ENCODE peak calls at places on chromosomes 7 and 10, in five cellular contexts. V, A, E, W and B are unnamed samples. For H3K36me3, the result is how much of the 10 kb centered on the place peaks cover.

GRCh38 chr7:103009466-103010219 is 65.0 kb downstream of the FBXL13 start:
- DNase-seq in A (no peak), E (no peak), V (no peak), W (no peak), B (no peak)

GRCh38 chr7:141001561-141001960 is 13.2 kb downstream of the MRPS33 start:
- DNase-seq in A (no peak), E (peak), W (no peak), V (no peak), B (no peak)

GRCh38 chr10:113907166-113907565 is 52.7 kb downstream of the NHLRC2 start:
- DNase-seq in V (no peak), E (no peak), W (peak), A (no peak), B (peak)

GRCh38 chr10:33248638-33249037 is 85.8 kb downstream of the NRP1 start:
- DNase-seq in V (no peak), A (peak), W (peak), E (no peak), B (peak)

GRCh38 chr10:5575482-5576153 is 50.9 kb downstream of the CALML3 start:
- DNase-seq in W (peak), E (no peak), A (peak), V (no peak), B (peak)

GRCh38 chr10:20922033-20922432 is 24.9 kb upstream of the NEBL start:
- DNase-seq in E (no peak), V (no peak), W (no peak), A (no peak), B (no peak)

GRCh38 chr7:31122649-31123058 is 70.5 kb downstream of the ADCYAP1R1 start:
- DNase-seq in V (peak), A (peak), E (peak), W (peak), B (peak)

GRCh38 chr10:119129721-119130120 is 25.8 kb downstream of the DENND10 start:
- DNase-seq in A (no peak), V (no peak), W (peak), E (no peak), B (peak)

GRCh38 chr10:119775529-119775928 is 49.7 kb downstream of the INPP5F start:
- DNase-seq in V (no peak), A (no peak), W (peak), E (no peak), B (no peak)

GRCh38 chr10:51000164-51000563 is 74.1 kb upstream of the PRKG1 start:
- DNase-seq in E (no peak), W (peak), V (no peak), A (peak), B (peak)

GRCh38 chr10:122487231-122487765 is 25.9 kb downstream of the HTRA1 start:
- DNase-seq in W (peak), E (no peak), A (no peak), V (no peak), B (no peak)

GRCh38 chr7:140876519-140877248 is 48.0 kb downstream of the BRAF start:
- DNase-seq in A (peak), E (no peak), V (no peak), W (peak), B (peak)

GRCh38 chr10:62047960-62048383 is 146.5 kb downstream of the ARID5B start:
- DNase-seq in W (no peak), A (peak), V (no peak), E (peak), B (no peak)

GRCh38 chr7:151115121-151115835 is 29.0 kb downstream of the AGAP3 start:
- DNase-seq in E (no peak), A (peak), V (no peak), W (peak), B (no peak)

GRCh38 chr10:46282460-46283216 is 4.2 kb upstream of the ANTXRL start:
- DNase-seq in A (peak), W (peak), E (peak), V (peak), B (peak)

GRCh38 chr7:122983261-122983660 is 12.2 kb downstream of the TAS2R16 start:
- DNase-seq in W (no peak), V (no peak), A (no peak), E (no peak), B (no peak)

GRCh38 chr7:32587431-32587948 is 92.2 kb downstream of the AVL9 start:
- DNase-seq in A (peak), V (no peak), W (peak), E (peak), B (peak)

GRCh38 chr10:70315276-70315675 is 31.5 kb upstream of the NPFFR1 start:
- DNase-seq in W (no peak), A (no peak), E (no peak), V (no peak), B (no peak)

GRCh38 chr10:3935141-3935540 is 150.1 kb upstream of the KLF6 start:
- DNase-seq in W (peak), V (no peak), A (no peak), E (no peak), B (peak)

GRCh38 chr7:151246161-151247015 is 2.1 kb downstream of the SMARCD3 start:
- DNase-seq in A (no peak), E (no peak), W (no peak), V (no peak), B (no peak)

GRCh38 chr7:1857487-1858425 is 187.7 kb downstream of the ELFN1 start:
- DNase-seq in W (no peak), V (no peak), E (no peak), A (no peak), B (no peak)

GRCh38 chr7:149444260-149444659 is 16.6 kb downstream of the ZNF777 start:
- DNase-seq in W (no peak), V (no peak), E (no peak), A (no peak), B (no peak)

GRCh38 chr10:74822583-74823089 is 3.8 kb upstream of the KAT6B start:
- DNase-seq in W (peak), V (no peak), E (no peak), A (peak), B (peak)

GRCh38 chr7:114450431-114450830 is 35.8 kb downstream of the FOXP2 start:
- DNase-seq in E (no peak), V (no peak), W (no peak), A (no peak), B (peak)

GRCh38 chr10:13349776-13350274 is 1.7 kb upstream of the SEPHS1 start:
- DNase-seq in V (peak), W (peak), A (peak), E (no peak), B (peak)

GRCh38 chr10:87705339-87705738 is 45.7 kb downstream of the PAPSS2 start:
- DNase-seq in A (peak), V (no peak), E (no peak), W (peak), B (peak)

GRCh38 chr7:122290476-122290875 is 14.1 kb downstream of the FEZF1 start:
- DNase-seq in V (no peak), E (no peak), W (no peak), A (no peak), B (no peak)

GRCh38 chr7:27102578-27103442 is at the start of gene HOXA2:
- DNase-seq in V (no peak), A (no peak), W (peak), E (no peak), B (peak)

GRCh38 chr10:82392533-82392932 is 517.5 kb downstream of the NRG3 start:
- DNase-seq in V (no peak), E (no peak), A (no peak), W (no peak), B (no peak)

GRCh38 chr10:123886292-123886691 is 5.3 kb downstream of the CPXM2 start:
- DNase-seq in V (no peak), A (no peak), W (no peak), E (no peak), B (no peak)

GRCh38 chr7:122305475-122306319 is 1.1 kb upstream of the FEZF1 start:
- DNase-seq in V (peak), E (no peak), A (peak), W (no peak), B (no peak)

GRCh38 chr10:6082496-6083395 is 6.1 kb upstream of the RBM17 start:
- DNase-seq in E (no peak), W (no peak), V (no peak), A (no peak), B (no peak)

GRCh38 chr7:150502519-150502918 is 12.2 kb upstream of the GIMAP7 start:
- DNase-seq in E (no peak), W (no peak), A (no peak), V (no peak), B (no peak)

GRCh38 chr10:75245354-75246001 is 9.7 kb upstream of the COMTD1 start:
- DNase-seq in V (peak), E (no peak), A (peak), W (no peak), B (no peak)

GRCh38 chr7:105067691-105068090 is 53.7 kb downstream of the KMT2E start:
- DNase-seq in A (no peak), E (no peak), V (no peak), W (no peak), B (no peak)
- H3K36me3 ChIP-seq in A (under half), E (under half), V (under half), W (under half), B (under half)

GRCh38 chr7:100829150-100829716 is 1.9 kb upstream of the EPHB4 start:
- DNase-seq in W (no peak), V (no peak), A (no peak), E (no peak), B (no peak)
- H3K27ac ChIP-seq in W (no peak), V (no peak), A (no peak), E (no peak), B (no peak)

GRCh38 chr10:104321716-104322415 is 16.4 kb downstream of the ITPRIP start:
- DNase-seq in W (no peak), V (no peak), E (no peak), A (no peak), B (peak)
- H2AFZ ChIP-seq in W (no peak), V (no peak), E (no peak), A (no peak), B (no peak)

GRCh38 chr7:5528815-5529442 is 105.3 kb upstream of the TNRC18 start:
- DNase-seq in E (no peak), V (no peak), A (no peak), W (no peak), B (no peak)

GRCh38 chr7:5523052-5523711 is 99.5 kb upstream of the TNRC18 start:
- DNase-seq in E (no peak), V (peak), W (peak), A (peak), B (no peak)

GRCh38 chr7:5526190-5527037 is 102.8 kb upstream of the TNRC18 start:
- DNase-seq in A (peak), E (peak), W (peak), V (no peak), B (no peak)

GRCh38 chr7:5528071-5528814 is 104.6 kb upstream of the TNRC18 start:
- DNase-seq in V (peak), W (peak), E (no peak), A (no peak), B (no peak)

DNA sequence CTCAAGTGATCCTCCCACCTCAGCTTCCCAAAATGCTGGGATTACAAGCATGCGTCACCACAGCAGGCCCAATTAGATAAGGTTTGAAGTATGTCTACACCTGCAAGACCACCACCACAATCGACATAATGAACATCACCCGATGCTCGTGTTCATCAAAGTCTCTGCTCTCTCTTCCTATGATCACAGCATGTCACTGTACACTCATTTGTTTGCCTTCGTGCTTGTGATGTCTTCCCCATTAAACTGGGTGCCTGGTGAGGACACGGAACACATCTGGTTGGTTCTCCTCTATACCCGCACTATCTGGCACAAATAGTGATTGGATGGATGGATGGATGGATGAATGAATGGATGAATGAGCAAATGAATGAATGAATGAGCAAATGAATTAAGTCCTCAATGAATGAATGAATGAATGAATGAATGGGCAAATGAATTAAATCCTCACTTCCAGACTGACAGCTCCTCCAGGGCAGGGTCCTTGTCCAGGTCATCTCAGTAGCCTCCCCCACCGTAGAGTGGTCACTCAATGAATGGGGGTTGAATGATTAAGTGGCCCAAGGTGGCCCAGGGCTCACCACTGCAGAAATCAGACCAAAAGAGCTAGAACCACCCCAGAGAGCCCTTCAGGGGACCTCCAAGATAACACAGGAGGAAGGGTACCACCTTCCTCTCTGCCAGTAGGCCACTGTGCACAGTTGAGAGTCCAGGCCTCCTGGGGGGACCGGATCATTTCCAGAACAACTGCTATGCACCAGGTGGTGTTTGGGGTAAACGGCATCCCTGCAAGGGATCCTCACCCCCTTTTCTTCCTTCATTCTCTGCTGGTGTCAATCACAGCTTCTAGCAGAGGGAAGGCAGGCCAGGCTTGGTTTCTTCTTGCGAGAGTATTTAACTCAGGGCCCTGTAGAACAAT is 101.9 kb upstream of the TNRC18 start:
- DNase-seq in A (peak), E (peak), V (peak), W (peak), B (no peak)
- H3K36me3 ChIP-seq in A (under half), E (under half), V (under half), W (under half), B (under half)

GRCh38 chr10:102795453-102796406 is 41.5 kb downstream of the CYP17A1 start:
- DNase-seq in V (no peak), E (no peak), A (no peak), W (no peak), B (no peak)
- H3K27ac ChIP-seq in V (no peak), E (no peak), A (no peak), W (no peak), B (no peak)

GRCh38 chr10:132223611-132224342 is 37.0 kb downstream of the DPYSL4 start:
- DNase-seq in A (no peak), V (no peak), W (no peak), E (no peak), B (no peak)
- H2AFZ ChIP-seq in A (peak), V (no peak), W (peak), E (no peak), B (peak)

DNA sequence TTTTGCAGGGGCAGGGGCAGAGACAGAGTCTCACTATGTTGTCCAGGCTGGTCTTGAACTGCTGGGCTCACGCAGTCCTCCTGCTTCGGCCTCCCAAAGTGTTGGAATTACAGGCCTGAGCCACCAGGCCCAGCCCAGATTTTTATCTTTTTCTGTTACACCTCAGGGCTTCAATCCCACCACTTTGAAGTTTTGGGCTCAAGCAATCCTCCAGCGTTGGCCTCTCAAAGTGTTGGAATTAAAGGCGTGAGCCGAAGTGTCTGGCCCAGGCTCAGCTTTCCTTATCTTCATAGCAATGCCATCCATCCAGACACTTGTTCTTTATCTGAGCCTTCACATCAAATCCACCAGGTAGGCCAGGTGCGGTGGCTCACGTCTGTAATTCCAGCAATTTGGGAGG is 4.1 kb downstream of the TAF6 start:
- DNase-seq in A (no peak), E (no peak), W (no peak), V (no peak), B (no peak)
- H3K36me3 ChIP-seq in A (under half), E (under half), W (under half), V (under half), B (under half)

GRCh38 chr10:35423505-35424306 is 87.4 kb downstream of the CCNY start:
- DNase-seq in A (peak), E (no peak), W (peak), V (no peak), B (peak)
- H3K27ac ChIP-seq in A (peak), E (no peak), W (no peak), V (no peak), B (peak)

DNA sequence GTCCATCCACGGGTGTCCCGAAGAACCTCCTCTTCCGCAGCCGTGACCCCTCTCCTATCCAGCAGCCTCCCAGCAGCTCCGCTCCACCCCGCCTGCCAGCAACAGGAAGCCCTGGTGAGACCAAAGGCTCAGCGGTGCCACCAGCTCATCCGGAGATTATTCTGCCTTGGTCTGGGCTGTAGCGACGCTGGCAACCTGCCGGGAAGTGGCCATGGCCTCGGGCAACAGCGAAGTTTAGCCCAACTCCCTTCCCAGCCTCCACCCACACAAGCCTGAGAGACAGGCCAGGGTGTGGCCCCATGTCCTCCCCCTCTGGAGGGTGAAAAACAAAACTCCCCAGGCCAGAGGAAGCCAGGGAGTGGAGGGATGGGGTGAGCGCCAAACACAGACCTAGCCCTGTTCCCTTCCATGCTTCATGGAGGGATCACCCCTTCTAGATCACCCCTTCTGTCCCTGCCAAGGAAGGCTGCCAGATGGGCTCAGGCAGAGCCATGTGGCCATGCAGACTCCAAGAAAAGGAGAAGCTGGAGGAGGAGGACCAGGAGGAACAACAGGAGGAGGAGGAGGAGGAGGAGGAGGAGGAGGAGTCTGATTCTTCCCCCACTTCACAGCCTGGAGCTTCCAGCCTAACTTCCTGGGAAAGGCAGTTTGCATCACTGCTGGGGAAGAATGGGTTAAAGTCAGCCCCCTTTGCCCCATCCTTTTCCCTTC is 924 bp downstream of the CALHM2 start:
- DNase-seq in W (no peak), A (peak), E (no peak), V (peak), B (no peak)
- H2AFZ ChIP-seq in W (peak), A (peak), E (no peak), V (no peak), B (no peak)

DNA sequence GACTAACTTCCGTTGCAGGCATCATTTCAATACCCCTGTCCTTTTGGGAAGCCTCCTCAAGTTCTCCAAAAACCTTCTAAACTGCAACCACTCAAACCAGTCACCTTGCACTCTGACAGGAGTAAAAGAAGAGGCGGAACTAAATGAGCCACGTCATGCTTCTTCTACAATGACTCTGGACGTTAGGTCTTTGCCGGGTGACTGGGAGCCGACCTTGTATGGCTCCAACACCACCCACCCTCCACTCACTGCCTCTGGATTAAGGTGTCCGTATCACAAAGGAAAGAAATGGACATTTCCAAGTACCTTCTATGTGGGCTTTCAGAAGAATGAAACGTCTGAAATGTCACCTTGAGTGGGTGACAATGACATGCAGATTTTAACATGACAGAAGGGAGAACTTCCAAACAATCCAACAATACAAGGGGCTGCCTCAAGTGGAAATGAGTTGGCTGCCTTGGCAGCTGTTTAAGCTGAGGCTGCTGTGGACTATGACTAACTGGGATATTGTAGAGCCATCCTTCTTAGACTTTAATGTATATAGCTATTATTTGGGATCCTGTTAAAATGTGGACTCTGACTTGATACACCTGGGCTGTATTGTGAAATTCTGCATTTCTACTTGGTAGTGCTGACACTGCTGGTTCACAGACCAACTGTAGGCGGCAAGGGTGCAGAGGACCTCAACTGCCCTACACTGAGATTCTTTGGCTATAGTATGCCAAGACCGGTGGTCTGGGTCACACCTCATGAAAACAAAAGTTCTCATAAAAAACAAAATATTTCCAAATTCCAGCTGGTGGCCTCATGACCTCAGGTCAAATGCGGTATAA is 33.8 kb upstream of the PDLIM1 start:
- DNase-seq in W (peak), E (no peak), V (no peak), A (no peak), B (no peak)
- H3K36me3 ChIP-seq in W (under half), E (under half), V (under half), A (under half), B (under half)